ENCODE peak calls at places on chromosome 16, in four cellular contexts. S, A, U and Y are unnamed samples. For H3K36me3, the result is how much of the 10 kb centered on the place peaks cover.

GRCh38 chr16:14132696-14133048 is 61.6 kb downstream of the MRTFB start:
- DNase-seq in S (no peak), A (no peak), U (no peak), Y (peak)

GRCh38 chr16:84266451-84266850 is 26.6 kb upstream of the KCNG4 start:
- DNase-seq in S (peak), A (peak), U (no peak), Y (peak)

GRCh38 chr16:79519448-79519847 is 81.1 kb downstream of the MAF start:
- DNase-seq in S (no peak), A (no peak), U (no peak), Y (no peak)

GRCh38 chr16:77289331-77289809 is 90.2 kb downstream of the SYCE1L start:
- DNase-seq in S (no peak), A (no peak), U (no peak), Y (peak)

GRCh38 chr16:57863434-57864160 is 61.3 kb upstream of the KIFC3 start:
- DNase-seq in S (peak), A (no peak), U (peak), Y (peak)

GRCh38 chr16:78563905-78564304 is 464.5 kb downstream of the WWOX start:
- DNase-seq in S (no peak), A (no peak), U (no peak), Y (peak)

GRCh38 chr16:86252596-86252995 is 257.7 kb upstream of the FOXF1 start:
- DNase-seq in S (no peak), A (peak), U (no peak), Y (no peak)

GRCh38 chr16:11405331-11406176 is 60.3 kb downstream of the RMI2 start:
- DNase-seq in S (no peak), A (peak), U (no peak), Y (no peak)

GRCh38 chr16:30375830-30376229 is 1.2 kb downstream of the MYL11 start:
- DNase-seq in S (no peak), A (no peak), U (no peak), Y (no peak)

GRCh38 chr16:29896841-29897240 is 2.5 kb downstream of the SEZ6L2 start:
- DNase-seq in S (no peak), A (no peak), U (no peak), Y (no peak)

GRCh38 chr16:15539197-15539596 is 103.8 kb downstream of the MARF1 start:
- DNase-seq in S (no peak), A (peak), U (no peak), Y (no peak)

GRCh38 chr16:67563708-67564468 is 1.6 kb downstream of the CTCF start:
- DNase-seq in S (peak), A (peak), U (no peak), Y (peak)

GRCh38 chr16:576197-576822 is 6.5 kb downstream of the PIGQ start:
- DNase-seq in S (no peak), A (no peak), U (no peak), Y (no peak)

GRCh38 chr16:78931267-78932060 is 669.1 kb downstream of the MAF start:
- DNase-seq in S (no peak), A (no peak), U (no peak), Y (no peak)

GRCh38 chr16:78494674-78495073 is 395.2 kb downstream of the WWOX start:
- DNase-seq in S (no peak), A (no peak), U (no peak), Y (no peak)

GRCh38 chr16:87945351-87946042 is 5.7 kb upstream of the BANP start:
- DNase-seq in S (peak), A (peak), U (peak), Y (peak)
- H3K4me3 ChIP-seq in S (peak), A (peak), U (peak), Y (peak)

GRCh38 chr16:27366687-27367462 is 35.1 kb upstream of the IL21R start:
- DNase-seq in S (no peak), A (no peak), U (no peak), Y (peak)

GRCh38 chr16:27367463-27368357 is 34.3 kb upstream of the IL21R start:
- DNase-seq in S (peak), A (peak), U (peak), Y (peak)

GRCh38 chr16:27369806-27370205 is 32.2 kb upstream of the IL21R start:
- DNase-seq in S (no peak), A (no peak), U (no peak), Y (no peak)

GRCh38 chr16:27370318-27370717 is 31.7 kb upstream of the IL21R start:
- DNase-seq in S (no peak), A (no peak), U (no peak), Y (no peak)

DNA sequence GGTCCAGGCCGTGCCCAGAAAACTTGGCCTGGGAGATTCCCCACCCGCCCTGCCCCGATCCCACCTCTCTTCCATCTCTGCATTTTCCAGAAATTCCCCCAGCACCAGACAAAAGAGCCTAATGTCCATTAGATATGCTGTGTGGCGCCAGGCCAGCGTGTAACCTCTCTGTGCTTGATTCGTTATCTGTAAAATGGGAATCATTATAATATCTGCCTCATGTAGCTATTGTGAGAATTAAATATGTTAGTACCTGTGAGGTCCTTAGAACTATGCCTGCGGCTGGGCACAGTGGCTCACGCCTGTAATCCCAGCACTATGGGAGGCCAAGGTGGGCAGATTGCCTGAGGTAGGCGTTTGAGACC is 33.6 kb upstream of the IL21R start:
- DNase-seq in S (no peak), A (no peak), U (no peak), Y (no peak)
- TF ChIP-seq CTCF in S (no peak), A (no peak), U (no peak), Y (no peak)

GRCh38 chr16:89589241-89589926 is 13.8 kb downstream of the CPNE7 start:
- DNase-seq in S (no peak), A (no peak), U (no peak), Y (no peak)
- H3K36me3 ChIP-seq in S (under half), A (under half), U (under half), Y (under half)

DNA sequence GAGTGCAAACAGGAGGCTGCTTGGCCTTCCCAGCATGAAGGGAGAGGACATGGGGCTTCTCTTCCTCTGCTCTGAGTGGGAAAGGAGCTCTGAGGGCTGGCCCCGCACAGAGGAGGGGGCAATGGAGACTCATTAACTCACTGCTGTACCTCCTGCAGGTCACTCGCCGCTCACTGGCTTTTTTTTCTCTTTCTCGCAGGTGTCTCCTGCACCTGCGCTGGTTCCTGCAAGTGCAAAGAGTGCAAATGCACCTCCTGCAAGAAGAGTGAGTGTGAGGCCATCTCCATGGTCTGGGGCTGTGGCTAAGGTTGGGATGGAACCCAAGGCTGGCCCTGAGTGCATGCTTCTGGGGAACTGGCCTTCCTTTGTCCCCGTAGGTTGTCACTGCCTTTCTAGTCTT is 717 bp downstream of the MT1F start:
- DNase-seq in S (no peak), A (no peak), U (no peak), Y (no peak)
- H3K4me3 ChIP-seq in S (peak), A (no peak), U (peak), Y (no peak)

GRCh38 chr16:89256651-89257254 is 39.2 kb downstream of the ZNF778 start:
- DNase-seq in S (no peak), A (no peak), U (no peak), Y (peak)
- TF ChIP-seq CTCF in S (no peak), A (no peak), U (no peak), Y (no peak)

GRCh38 chr16:2458887-2459646 is 842 bp upstream of the TEDC2 start:
- DNase-seq in S (no peak), A (peak), U (no peak), Y (no peak)

GRCh38 chr16:2460916-2461315 is 1.0 kb downstream of the TEDC2 start:
- DNase-seq in S (no peak), A (no peak), U (no peak), Y (no peak)

GRCh38 chr16:2457946-2458345 is 2.0 kb upstream of the TEDC2 start:
- DNase-seq in S (no peak), A (no peak), U (no peak), Y (no peak)

GRCh38 chr16:2460391-2460713 is 443 bp downstream of the TEDC2 start:
- DNase-seq in S (no peak), A (no peak), U (no peak), Y (no peak)

GRCh38 chr16:2459647-2460390 is at the start of gene TEDC2:
- DNase-seq in S (peak), A (peak), U (peak), Y (peak)
- H3K36me3 ChIP-seq in S (under half), A (half or more), U (under half), Y (under half)

GRCh38 chr16:4318171-4318910 is 2.5 kb downstream of the GLIS2 start:
- DNase-seq in S (no peak), A (no peak), U (no peak), Y (no peak)

GRCh38 chr16:4319454-4319853 is 3.6 kb downstream of the GLIS2 start:
- DNase-seq in S (no peak), A (peak), U (no peak), Y (no peak)

GRCh38 chr16:4316103-4316731 is 350 bp downstream of the GLIS2 start:
- DNase-seq in S (no peak), A (no peak), U (no peak), Y (no peak)

GRCh38 chr16:4316732-4317461 is 1.0 kb downstream of the GLIS2 start:
- DNase-seq in S (no peak), A (no peak), U (no peak), Y (no peak)

GRCh38 chr16:4317471-4318170 is 1.8 kb downstream of the GLIS2 start:
- DNase-seq in S (no peak), A (no peak), U (no peak), Y (no peak)
- H3K4me3 ChIP-seq in S (peak), A (no peak), U (peak), Y (no peak)

GRCh38 chr16:3152273-3153076 is 17.6 kb downstream of the ZNF213 start:
- DNase-seq in S (peak), A (peak), U (peak), Y (peak)
- TF ChIP-seq CTCF in S (peak), A (peak), U (peak), Y (peak)

DNA sequence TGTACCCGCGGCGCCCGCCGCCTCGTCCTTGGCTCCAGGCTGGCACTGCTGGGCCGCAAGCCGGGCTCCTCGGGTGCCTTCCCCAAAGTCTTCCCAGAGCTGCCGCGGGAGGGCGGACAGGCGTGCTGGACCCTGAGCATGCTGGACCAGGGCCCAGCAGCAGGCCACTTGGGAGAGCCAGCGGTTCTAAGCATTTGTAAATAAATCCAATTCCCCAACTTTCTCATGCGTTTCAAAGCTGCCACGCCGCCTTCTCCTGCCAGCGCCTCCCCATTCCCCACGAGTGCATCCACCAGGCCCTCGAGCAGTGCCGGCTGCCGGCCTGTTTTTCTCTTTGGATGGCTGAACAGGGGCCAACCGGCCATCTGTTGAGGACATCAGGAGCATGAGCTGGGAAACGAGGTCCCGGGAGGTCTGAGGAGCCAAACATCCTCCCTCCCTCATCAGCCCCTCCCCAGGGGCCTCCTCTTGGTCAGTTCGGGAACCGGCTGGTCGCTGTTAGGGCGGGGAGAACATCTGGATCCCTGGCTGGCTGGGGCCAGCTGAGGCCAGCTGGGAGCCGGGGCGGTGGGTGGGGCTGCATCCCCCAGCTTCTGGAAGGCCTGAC is 20.6 kb upstream of the PABPN1L start:
- DNase-seq in S (peak), A (no peak), U (peak), Y (no peak)
- H3K36me3 ChIP-seq in S (under half), A (under half), U (under half), Y (under half)